ENCODE peak calls at places on chromosomes 13 and 19, in ten cellular contexts. A, O, M, S, T, R, H, Q, K and C are unnamed samples.

GRCh38 chr19:28497887-28498286 is 715.1 kb downstream of the UQCRFS1 start:
- DNase-seq in S (no peak), A (no peak), Q (no peak), R (no peak), H (no peak), M (no peak), K (no peak), O (no peak), T (no peak), C (no peak)

GRCh38 chr13:24654741-24655140 is 25.5 kb upstream of the ATP12A start:
- DNase-seq in R (peak; percentile 47), A (no peak), O (no peak), T (no peak), M (no peak), S (no peak), Q (no peak), K (no peak), H (no peak), C (no peak)

GRCh38 chr13:100381595-100382224 is 206.9 kb downstream of the GGACT start:
- DNase-seq in H (no peak), K (no peak), S (no peak), A (no peak), R (no peak), O (no peak), M (no peak), T (no peak), Q (no peak), C (no peak)

GRCh38 chr19:576768-577438 is 4.5 kb downstream of the BSG start:
- DNase-seq in A (no peak), Q (no peak), M (no peak), H (no peak), S (no peak), K (no peak), T (no peak), R (no peak), O (no peak), C (no peak)

GRCh38 chr13:48595330-48596127 is 58.2 kb upstream of the CYSLTR2 start:
- DNase-seq in K (no peak), H (peak; percentile 49), M (peak; percentile 5), A (peak; percentile 68), R (peak; percentile 90), T (peak; percentile 42), Q (peak; percentile 66), S (peak; percentile 29), O (peak; percentile 66), C (peak; percentile 88)

GRCh38 chr13:42574011-42574410 is at the start of gene TNFSF11:
- DNase-seq in Q (no peak), O (no peak), S (peak; percentile 39), R (peak; percentile 33), T (no peak), K (no peak), A (no peak), M (no peak), H (no peak), C (peak; percentile 51)

GRCh38 chr19:19460761-19461265 is 54.5 kb downstream of the TSSK6 start:
- DNase-seq in S (no peak), M (no peak), R (peak; percentile 48), A (no peak), T (peak; percentile 29), K (no peak), Q (no peak), O (peak; percentile 65), H (no peak), C (peak; percentile 64)

GRCh38 chr13:20501548-20501947 is 24.1 kb downstream of the CRYL1 start:
- DNase-seq in T (no peak), Q (no peak), R (no peak), K (no peak), M (no peak), A (no peak), H (no peak), O (no peak), S (no peak), C (no peak)

GRCh38 chr19:7632340-7633203 is 947 bp downstream of the PCP2 start:
- DNase-seq in O (no peak), H (no peak), S (no peak), T (no peak), K (no peak), R (no peak), M (no peak), Q (no peak), A (no peak), C (no peak)